ENCODE peak calls at places on chromosomes 13 and 19, in ten cellular contexts. C, F, I, D, G, T, H, B, Q and J are unnamed samples.

GRCh38 chr19:4068058-4068966 is 1.6 kb upstream of the ZBTB7A start:
- DNase-seq in F (no peak), C (no peak), B (no peak), Q (no peak), D (no peak), I (no peak), G (no peak), T (no peak), H (no peak), J (no peak)

GRCh38 chr13:98202026-98202425 is 25.0 kb upstream of the RNF113B start:
- DNase-seq in F (no peak), T (no peak), H (no peak), B (no peak), I (no peak), Q (no peak), C (no peak), D (no peak), G (no peak), J (peak)

GRCh38 chr19:16944626-16945363 is 56.0 kb downstream of the F2RL3 start:
- DNase-seq in F (no peak), H (no peak), I (no peak), Q (no peak), C (no peak), B (peak), G (no peak), T (no peak), D (no peak), J (no peak)

GRCh38 chr19:50358483-50359431 is 6.7 kb downstream of the NAPSA start:
- DNase-seq in H (no peak), F (peak), Q (no peak), B (peak), C (peak), G (peak), I (peak), D (peak), T (no peak), J (peak)

GRCh38 chr13:49667773-49668172 is 23.5 kb downstream of the EBPL start:
- DNase-seq in D (no peak), G (no peak), C (no peak), I (no peak), H (peak), Q (peak), F (no peak), B (no peak), T (no peak), J (no peak)

GRCh38 chr19:40806385-40807146 is 7.6 kb downstream of the EGLN2 start:
- DNase-seq in F (no peak), T (peak), Q (peak), D (peak), C (peak), G (peak), I (peak), B (peak), H (peak), J (no peak)

GRCh38 chr19:46786236-46787039 is 2.0 kb downstream of the SLC1A5 start:
- DNase-seq in G (peak), Q (peak), H (peak), C (peak), D (peak), F (peak), I (peak), B (peak), T (peak), J (peak)

GRCh38 chr13:106490887-106491321 is 44.6 kb downstream of the EFNB2 start:
- DNase-seq in B (no peak), Q (no peak), D (no peak), T (no peak), I (no peak), F (no peak), C (no peak), G (no peak), H (no peak), J (no peak)

GRCh38 chr13:100625447-100625846 is 36.9 kb upstream of the GGACT start:
- DNase-seq in Q (no peak), G (no peak), D (no peak), I (no peak), H (no peak), C (no peak), T (no peak), B (no peak), F (no peak), J (no peak)

GRCh38 chr19:41753936-41754529 is 1.3 kb upstream of the CEACAM6 start:
- DNase-seq in D (peak), C (peak), F (peak), I (peak), H (peak), G (peak), T (no peak), Q (no peak), B (no peak), J (no peak)

GRCh38 chr13:24605923-24606372 is 74.3 kb upstream of the ATP12A start:
- DNase-seq in Q (no peak), I (peak), B (no peak), G (no peak), T (no peak), H (peak), D (no peak), F (peak), C (no peak), J (no peak)

GRCh38 chr13:40664100-40665060 is 2.1 kb downstream of the FOXO1 start:
- DNase-seq in I (peak), G (peak), C (peak), B (peak), Q (no peak), D (peak), H (peak), T (no peak), F (no peak), J (no peak)

GRCh38 chr19:19627442-19627715 is 641 bp downstream of the LPAR2 start:
- DNase-seq in F (no peak), C (no peak), D (no peak), Q (no peak), B (no peak), I (no peak), H (no peak), G (no peak), T (no peak), J (no peak)

GRCh38 chr19:41701401-41702075 is 6.9 kb upstream of the CEACAM5 start:
- DNase-seq in I (no peak), T (no peak), C (no peak), B (no peak), Q (peak), F (no peak), G (no peak), H (peak), D (no peak), J (peak)

GRCh38 chr13:27000686-27001085 is 170.9 kb downstream of the USP12 start:
- DNase-seq in I (no peak), F (no peak), Q (no peak), G (no peak), B (no peak), H (no peak), T (no peak), D (no peak), C (no peak), J (no peak)

GRCh38 chr13:101977475-101977874 is 424.4 kb downstream of the FGF14 start:
- DNase-seq in Q (no peak), G (no peak), C (no peak), B (peak), T (no peak), F (peak), I (no peak), H (peak), D (no peak), J (no peak)

GRCh38 chr19:35098413-35099049 is 17.1 kb upstream of the FXYD3 start:
- DNase-seq in T (no peak), D (no peak), Q (no peak), B (no peak), H (no peak), F (peak), I (no peak), G (no peak), C (no peak), J (no peak)

GRCh38 chr19:771332-771785 is 20.4 kb downstream of the MISP start:
- DNase-seq in Q (peak), F (peak), B (no peak), I (peak), T (no peak), H (peak), G (peak), D (no peak), C (no peak), J (no peak)

GRCh38 chr13:91154553-91154952 is 192.9 kb upstream of the MIR17HG start:
- DNase-seq in B (no peak), G (no peak), C (no peak), Q (no peak), F (no peak), T (no peak), D (no peak), H (no peak), I (no peak), J (no peak)

GRCh38 chr13:104937881-104938280 is 1597.6 kb downstream of the EFNB2 start:
- DNase-seq in T (no peak), C (no peak), Q (no peak), F (no peak), B (no peak), I (no peak), H (no peak), D (no peak), G (no peak), J (no peak)

GRCh38 chr19:53057904-53058579 is 13.5 kb downstream of the ERVV-2 start:
- DNase-seq in D (no peak), B (peak), C (no peak), Q (no peak), T (no peak), H (no peak), G (no peak), F (peak), I (no peak), J (no peak)

GRCh38 chr13:43390101-43390500 is 366.7 kb downstream of the DNAJC15 start:
- DNase-seq in I (no peak), G (no peak), C (no peak), F (no peak), Q (no peak), T (no peak), B (no peak), H (no peak), D (no peak), J (no peak)